ENCODE peak calls at places on chromosomes 13 and 19, in five cellular contexts. Q is GM13977; U is COLO829; M is NCI-H1694 treated with DMSO at 0.1 percent for 48 hours; S is stimulated activated CD4-positive, alpha-beta T cell treated with anti-CD3 and anti-CD28 coated beads, Interleukin-4, amount 100 ng/mL, for 1 hour. V is an unnamed sample.

GRCh38 chr19:49637865-49638350 is 2.0 kb downstream of the RRAS start:
- DNase-seq in S (no peak), U (peak), Q (no peak), M (no peak), V (peak)

GRCh38 chr13:85260896-85261295 is 538.3 kb downstream of the SLITRK6 start:
- DNase-seq in Q (no peak), S (no peak), M (no peak), U (no peak), V (no peak)

GRCh38 chr13:25172303-25172630 is 179 bp upstream of the AMER2 start:
- DNase-seq in Q (no peak), M (no peak), U (no peak), S (no peak), V (no peak)

GRCh38 chr13:97004886-97005285 is 10.6 kb upstream of the OXGR1 start:
- DNase-seq in Q (no peak), M (peak), S (no peak), U (no peak), V (no peak)

GRCh38 chr19:10461047-10461949 is 41.0 kb downstream of the PDE4A start:
- DNase-seq in Q (peak), M (no peak), S (peak), U (peak), V (peak)

GRCh38 chr19:50854636-50855410 is at the start of gene KLK3:
- DNase-seq in M (no peak), S (no peak), Q (no peak), U (no peak), V (no peak)

GRCh38 chr19:3788991-3789778 is 3.0 kb upstream of the MATK start:
- DNase-seq in S (no peak), Q (no peak), M (no peak), U (no peak), V (no peak)

GRCh38 chr13:99812611-99813010 is 159.0 kb downstream of the ZIC5 start:
- DNase-seq in M (peak), U (no peak), Q (no peak), S (no peak), V (no peak)

GRCh38 chr19:43779147-43779819 is 1.5 kb downstream of the KCNN4 start:
- DNase-seq in Q (peak), S (no peak), U (no peak), M (no peak), V (no peak)

GRCh38 chr13:20911037-20911436 is 8.5 kb upstream of the XPO4 start:
- DNase-seq in U (no peak), S (no peak), Q (no peak), M (no peak), V (no peak)

V was measured in foreskin keratinocyte.